ENCODE peak calls at places on chromosomes 2 and 18, in ten cellular contexts. One of them, this sample, is unnamed.

GRCh38 chr18:46469186-46469915 is 187.7 kb downstream of the LOXHD1 start:
- DNase-seq in mesothelial cell of epicardium: no peak
- DNase-seq in upper lobe of right lung: no peak
- DNase-seq in activated T-helper 1 cell treated with anti-CD3 and anti-CD28 coated beads, Interleukin-2, amount 50 U/mL, for 16 hours: no peak
- DNase-seq in HEK293T: no peak
- DNase-seq in cardiac muscle cell: peak
- DNase-seq in SIG-M5: no peak
- DNase-seq in PC-3: peak
- DNase-seq in GM13977: no peak
- DNase-seq in stimulated activated CD8-positive, alpha-beta memory T cell treated with anti-CD3 and anti-CD28 coated beads, Interleukin-15, amount 100 ng/mL, for 4 hours: no peak
- DNase-seq in this sample: peak

GRCh38 chr2:129396980-129397599 is 582.4 kb upstream of the RAB6C start:
- DNase-seq in mesothelial cell of epicardium: no peak
- DNase-seq in upper lobe of right lung: no peak
- DNase-seq in activated T-helper 1 cell treated with anti-CD3 and anti-CD28 coated beads, Interleukin-2, amount 50 U/mL, for 16 hours: no peak
- DNase-seq in HEK293T: peak
- DNase-seq in cardiac muscle cell: peak
- DNase-seq in SIG-M5: no peak
- DNase-seq in PC-3: peak
- DNase-seq in GM13977: peak
- DNase-seq in stimulated activated CD8-positive, alpha-beta memory T cell treated with anti-CD3 and anti-CD28 coated beads, Interleukin-15, amount 100 ng/mL, for 4 hours: no peak
- DNase-seq in this sample: no peak

GRCh38 chr2:38835015-38835601 is 40.6 kb downstream of the DHX57 start:
- DNase-seq in mesothelial cell of epicardium: no peak
- DNase-seq in upper lobe of right lung: no peak
- DNase-seq in activated T-helper 1 cell treated with anti-CD3 and anti-CD28 coated beads, Interleukin-2, amount 50 U/mL, for 16 hours: no peak
- DNase-seq in HEK293T: no peak
- DNase-seq in cardiac muscle cell: peak
- DNase-seq in SIG-M5: no peak
- DNase-seq in PC-3: peak
- DNase-seq in GM13977: no peak
- DNase-seq in stimulated activated CD8-positive, alpha-beta memory T cell treated with anti-CD3 and anti-CD28 coated beads, Interleukin-15, amount 100 ng/mL, for 4 hours: no peak
- DNase-seq in this sample: no peak

GRCh38 chr2:25831744-25832449 is 46.4 kb downstream of the ASXL2 start:
- DNase-seq in mesothelial cell of epicardium: no peak
- DNase-seq in upper lobe of right lung: no peak
- DNase-seq in activated T-helper 1 cell treated with anti-CD3 and anti-CD28 coated beads, Interleukin-2, amount 50 U/mL, for 16 hours: no peak
- DNase-seq in HEK293T: no peak
- DNase-seq in cardiac muscle cell: no peak
- DNase-seq in SIG-M5: no peak
- DNase-seq in PC-3: no peak
- DNase-seq in GM13977: no peak
- DNase-seq in stimulated activated CD8-positive, alpha-beta memory T cell treated with anti-CD3 and anti-CD28 coated beads, Interleukin-15, amount 100 ng/mL, for 4 hours: no peak
- DNase-seq in this sample: no peak

GRCh38 chr18:3814840-3815239 is 364.9 kb downstream of the TGIF1 start:
- DNase-seq in mesothelial cell of epicardium: no peak
- DNase-seq in upper lobe of right lung: no peak
- DNase-seq in activated T-helper 1 cell treated with anti-CD3 and anti-CD28 coated beads, Interleukin-2, amount 50 U/mL, for 16 hours: no peak
- DNase-seq in HEK293T: no peak
- DNase-seq in cardiac muscle cell: no peak
- DNase-seq in SIG-M5: no peak
- DNase-seq in PC-3: peak
- DNase-seq in GM13977: no peak
- DNase-seq in stimulated activated CD8-positive, alpha-beta memory T cell treated with anti-CD3 and anti-CD28 coated beads, Interleukin-15, amount 100 ng/mL, for 4 hours: no peak
- DNase-seq in this sample: no peak

GRCh38 chr18:54479365-54479764 is 111.7 kb upstream of the DYNAP start:
- DNase-seq in mesothelial cell of epicardium: no peak
- DNase-seq in upper lobe of right lung: no peak
- DNase-seq in activated T-helper 1 cell treated with anti-CD3 and anti-CD28 coated beads, Interleukin-2, amount 50 U/mL, for 16 hours: no peak
- DNase-seq in HEK293T: no peak
- DNase-seq in cardiac muscle cell: no peak
- DNase-seq in SIG-M5: no peak
- DNase-seq in PC-3: no peak
- DNase-seq in GM13977: peak
- DNase-seq in stimulated activated CD8-positive, alpha-beta memory T cell treated with anti-CD3 and anti-CD28 coated beads, Interleukin-15, amount 100 ng/mL, for 4 hours: no peak
- DNase-seq in this sample: no peak

GRCh38 chr18:62018034-62018760 is 125.4 kb upstream of the RNF152 start:
- DNase-seq in mesothelial cell of epicardium: peak
- DNase-seq in upper lobe of right lung: no peak
- DNase-seq in activated T-helper 1 cell treated with anti-CD3 and anti-CD28 coated beads, Interleukin-2, amount 50 U/mL, for 16 hours: no peak
- DNase-seq in HEK293T: no peak
- DNase-seq in cardiac muscle cell: no peak
- DNase-seq in SIG-M5: no peak
- DNase-seq in PC-3: no peak
- DNase-seq in GM13977: no peak
- DNase-seq in stimulated activated CD8-positive, alpha-beta memory T cell treated with anti-CD3 and anti-CD28 coated beads, Interleukin-15, amount 100 ng/mL, for 4 hours: no peak
- DNase-seq in this sample: no peak

GRCh38 chr2:238439093-238439849 is 12.5 kb downstream of the ASB1 start:
- DNase-seq in mesothelial cell of epicardium: no peak
- DNase-seq in upper lobe of right lung: no peak
- DNase-seq in activated T-helper 1 cell treated with anti-CD3 and anti-CD28 coated beads, Interleukin-2, amount 50 U/mL, for 16 hours: peak
- DNase-seq in HEK293T: no peak
- DNase-seq in cardiac muscle cell: no peak
- DNase-seq in SIG-M5: no peak
- DNase-seq in PC-3: peak
- DNase-seq in GM13977: no peak
- DNase-seq in stimulated activated CD8-positive, alpha-beta memory T cell treated with anti-CD3 and anti-CD28 coated beads, Interleukin-15, amount 100 ng/mL, for 4 hours: peak
- DNase-seq in this sample: no peak

GRCh38 chr2:173231042-173231441 is 123.6 kb upstream of the CDCA7 start:
- DNase-seq in mesothelial cell of epicardium: no peak
- DNase-seq in upper lobe of right lung: peak
- DNase-seq in activated T-helper 1 cell treated with anti-CD3 and anti-CD28 coated beads, Interleukin-2, amount 50 U/mL, for 16 hours: no peak
- DNase-seq in HEK293T: no peak
- DNase-seq in cardiac muscle cell: peak
- DNase-seq in SIG-M5: no peak
- DNase-seq in PC-3: no peak
- DNase-seq in GM13977: no peak
- DNase-seq in stimulated activated CD8-positive, alpha-beta memory T cell treated with anti-CD3 and anti-CD28 coated beads, Interleukin-15, amount 100 ng/mL, for 4 hours: no peak
- DNase-seq in this sample: no peak

GRCh38 chr18:23967321-23968089 is 47.0 kb upstream of the TTC39C start:
- DNase-seq in mesothelial cell of epicardium: no peak
- DNase-seq in upper lobe of right lung: no peak
- DNase-seq in activated T-helper 1 cell treated with anti-CD3 and anti-CD28 coated beads, Interleukin-2, amount 50 U/mL, for 16 hours: no peak
- DNase-seq in HEK293T: no peak
- DNase-seq in cardiac muscle cell: no peak
- DNase-seq in SIG-M5: no peak
- DNase-seq in PC-3: no peak
- DNase-seq in GM13977: no peak
- DNase-seq in stimulated activated CD8-positive, alpha-beta memory T cell treated with anti-CD3 and anti-CD28 coated beads, Interleukin-15, amount 100 ng/mL, for 4 hours: no peak
- DNase-seq in this sample: no peak

GRCh38 chr18:26103579-26103978 is 13.2 kb upstream of the SS18 start:
- DNase-seq in mesothelial cell of epicardium: no peak
- DNase-seq in upper lobe of right lung: peak
- DNase-seq in activated T-helper 1 cell treated with anti-CD3 and anti-CD28 coated beads, Interleukin-2, amount 50 U/mL, for 16 hours: no peak
- DNase-seq in HEK293T: peak
- DNase-seq in cardiac muscle cell: no peak
- DNase-seq in SIG-M5: no peak
- DNase-seq in PC-3: peak
- DNase-seq in GM13977: no peak
- DNase-seq in stimulated activated CD8-positive, alpha-beta memory T cell treated with anti-CD3 and anti-CD28 coated beads, Interleukin-15, amount 100 ng/mL, for 4 hours: no peak
- DNase-seq in this sample: no peak

GRCh38 chr2:178363252-178363651 is 87.7 kb downstream of the PRKRA start:
- DNase-seq in mesothelial cell of epicardium: no peak
- DNase-seq in upper lobe of right lung: no peak
- DNase-seq in activated T-helper 1 cell treated with anti-CD3 and anti-CD28 coated beads, Interleukin-2, amount 50 U/mL, for 16 hours: no peak
- DNase-seq in HEK293T: no peak
- DNase-seq in cardiac muscle cell: no peak
- DNase-seq in SIG-M5: no peak
- DNase-seq in PC-3: peak
- DNase-seq in GM13977: no peak
- DNase-seq in stimulated activated CD8-positive, alpha-beta memory T cell treated with anti-CD3 and anti-CD28 coated beads, Interleukin-15, amount 100 ng/mL, for 4 hours: no peak
- DNase-seq in this sample: peak

GRCh38 chr2:26584656-26585055 is 56.5 kb downstream of the CIB4 start:
- DNase-seq in mesothelial cell of epicardium: no peak
- DNase-seq in upper lobe of right lung: peak
- DNase-seq in activated T-helper 1 cell treated with anti-CD3 and anti-CD28 coated beads, Interleukin-2, amount 50 U/mL, for 16 hours: no peak
- DNase-seq in HEK293T: no peak
- DNase-seq in cardiac muscle cell: no peak
- DNase-seq in SIG-M5: no peak
- DNase-seq in PC-3: no peak
- DNase-seq in GM13977: no peak
- DNase-seq in stimulated activated CD8-positive, alpha-beta memory T cell treated with anti-CD3 and anti-CD28 coated beads, Interleukin-15, amount 100 ng/mL, for 4 hours: no peak
- DNase-seq in this sample: no peak

GRCh38 chr2:129400825-129401224 is 578.6 kb upstream of the RAB6C start:
- DNase-seq in mesothelial cell of epicardium: no peak
- DNase-seq in upper lobe of right lung: no peak
- DNase-seq in activated T-helper 1 cell treated with anti-CD3 and anti-CD28 coated beads, Interleukin-2, amount 50 U/mL, for 16 hours: no peak
- DNase-seq in HEK293T: no peak
- DNase-seq in cardiac muscle cell: peak
- DNase-seq in SIG-M5: no peak
- DNase-seq in PC-3: no peak
- DNase-seq in GM13977: no peak
- DNase-seq in stimulated activated CD8-positive, alpha-beta memory T cell treated with anti-CD3 and anti-CD28 coated beads, Interleukin-15, amount 100 ng/mL, for 4 hours: no peak
- DNase-seq in this sample: no peak

GRCh38 chr2:175855794-175856453 is 146.1 kb downstream of the LNPK start:
- DNase-seq in mesothelial cell of epicardium: no peak
- DNase-seq in upper lobe of right lung: no peak
- DNase-seq in activated T-helper 1 cell treated with anti-CD3 and anti-CD28 coated beads, Interleukin-2, amount 50 U/mL, for 16 hours: no peak
- DNase-seq in HEK293T: no peak
- DNase-seq in cardiac muscle cell: peak
- DNase-seq in SIG-M5: no peak
- DNase-seq in PC-3: peak
- DNase-seq in GM13977: no peak
- DNase-seq in stimulated activated CD8-positive, alpha-beta memory T cell treated with anti-CD3 and anti-CD28 coated beads, Interleukin-15, amount 100 ng/mL, for 4 hours: no peak
- DNase-seq in this sample: no peak

GRCh38 chr2:128646091-128646490 is 327.4 kb upstream of the HS6ST1 start:
- DNase-seq in mesothelial cell of epicardium: peak
- DNase-seq in upper lobe of right lung: peak
- DNase-seq in activated T-helper 1 cell treated with anti-CD3 and anti-CD28 coated beads, Interleukin-2, amount 50 U/mL, for 16 hours: no peak
- DNase-seq in HEK293T: no peak
- DNase-seq in cardiac muscle cell: no peak
- DNase-seq in SIG-M5: no peak
- DNase-seq in PC-3: no peak
- DNase-seq in GM13977: no peak
- DNase-seq in stimulated activated CD8-positive, alpha-beta memory T cell treated with anti-CD3 and anti-CD28 coated beads, Interleukin-15, amount 100 ng/mL, for 4 hours: no peak
- DNase-seq in this sample: peak

GRCh38 chr2:118123561-118124232 is 35.4 kb downstream of the INSIG2 start:
- DNase-seq in mesothelial cell of epicardium: no peak
- DNase-seq in upper lobe of right lung: no peak
- DNase-seq in activated T-helper 1 cell treated with anti-CD3 and anti-CD28 coated beads, Interleukin-2, amount 50 U/mL, for 16 hours: no peak
- DNase-seq in HEK293T: no peak
- DNase-seq in cardiac muscle cell: no peak
- DNase-seq in SIG-M5: no peak
- DNase-seq in PC-3: peak
- DNase-seq in GM13977: no peak
- DNase-seq in stimulated activated CD8-positive, alpha-beta memory T cell treated with anti-CD3 and anti-CD28 coated beads, Interleukin-15, amount 100 ng/mL, for 4 hours: no peak
- DNase-seq in this sample: no peak

GRCh38 chr2:202023198-202023903 is 10.3 kb upstream of the FZD7 start:
- DNase-seq in mesothelial cell of epicardium: no peak
- DNase-seq in upper lobe of right lung: peak
- DNase-seq in activated T-helper 1 cell treated with anti-CD3 and anti-CD28 coated beads, Interleukin-2, amount 50 U/mL, for 16 hours: no peak
- DNase-seq in HEK293T: no peak
- DNase-seq in cardiac muscle cell: peak
- DNase-seq in SIG-M5: no peak
- DNase-seq in PC-3: no peak
- DNase-seq in GM13977: no peak
- DNase-seq in stimulated activated CD8-positive, alpha-beta memory T cell treated with anti-CD3 and anti-CD28 coated beads, Interleukin-15, amount 100 ng/mL, for 4 hours: no peak
- DNase-seq in this sample: no peak

GRCh38 chr2:177257471-177257870 is 7.1 kb downstream of the NFE2L2 start:
- DNase-seq in mesothelial cell of epicardium: no peak
- DNase-seq in upper lobe of right lung: no peak
- DNase-seq in activated T-helper 1 cell treated with anti-CD3 and anti-CD28 coated beads, Interleukin-2, amount 50 U/mL, for 16 hours: no peak
- DNase-seq in HEK293T: no peak
- DNase-seq in cardiac muscle cell: no peak
- DNase-seq in SIG-M5: no peak
- DNase-seq in PC-3: no peak
- DNase-seq in GM13977: no peak
- DNase-seq in stimulated activated CD8-positive, alpha-beta memory T cell treated with anti-CD3 and anti-CD28 coated beads, Interleukin-15, amount 100 ng/mL, for 4 hours: no peak
- DNase-seq in this sample: no peak

GRCh38 chr2:20177556-20178403 is 47.1 kb downstream of the SDC1 start:
- DNase-seq in mesothelial cell of epicardium: no peak
- DNase-seq in upper lobe of right lung: no peak
- DNase-seq in activated T-helper 1 cell treated with anti-CD3 and anti-CD28 coated beads, Interleukin-2, amount 50 U/mL, for 16 hours: no peak
- DNase-seq in HEK293T: no peak
- DNase-seq in cardiac muscle cell: no peak
- DNase-seq in SIG-M5: no peak
- DNase-seq in PC-3: no peak
- DNase-seq in GM13977: no peak
- DNase-seq in stimulated activated CD8-positive, alpha-beta memory T cell treated with anti-CD3 and anti-CD28 coated beads, Interleukin-15, amount 100 ng/mL, for 4 hours: no peak
- DNase-seq in this sample: no peak

GRCh38 chr2:119109823-119110222 is 48.7 kb downstream of the C1QL2 start:
- DNase-seq in mesothelial cell of epicardium: no peak
- DNase-seq in upper lobe of right lung: no peak
- DNase-seq in activated T-helper 1 cell treated with anti-CD3 and anti-CD28 coated beads, Interleukin-2, amount 50 U/mL, for 16 hours: no peak
- DNase-seq in HEK293T: no peak
- DNase-seq in cardiac muscle cell: no peak
- DNase-seq in SIG-M5: no peak
- DNase-seq in PC-3: no peak
- DNase-seq in GM13977: no peak
- DNase-seq in stimulated activated CD8-positive, alpha-beta memory T cell treated with anti-CD3 and anti-CD28 coated beads, Interleukin-15, amount 100 ng/mL, for 4 hours: no peak
- DNase-seq in this sample: no peak

GRCh38 chr18:22052405-22053105 is 116.8 kb upstream of the GATA6 start:
- DNase-seq in mesothelial cell of epicardium: no peak
- DNase-seq in upper lobe of right lung: no peak
- DNase-seq in activated T-helper 1 cell treated with anti-CD3 and anti-CD28 coated beads, Interleukin-2, amount 50 U/mL, for 16 hours: no peak
- DNase-seq in HEK293T: no peak
- DNase-seq in cardiac muscle cell: no peak
- DNase-seq in SIG-M5: no peak
- DNase-seq in PC-3: no peak
- DNase-seq in GM13977: no peak
- DNase-seq in stimulated activated CD8-positive, alpha-beta memory T cell treated with anti-CD3 and anti-CD28 coated beads, Interleukin-15, amount 100 ng/mL, for 4 hours: no peak
- DNase-seq in this sample: no peak

GRCh38 chr18:10386956-10387355 is 67.5 kb upstream of the APCDD1 start:
- DNase-seq in mesothelial cell of epicardium: no peak
- DNase-seq in upper lobe of right lung: no peak
- DNase-seq in activated T-helper 1 cell treated with anti-CD3 and anti-CD28 coated beads, Interleukin-2, amount 50 U/mL, for 16 hours: no peak
- DNase-seq in HEK293T: no peak
- DNase-seq in cardiac muscle cell: no peak
- DNase-seq in SIG-M5: no peak
- DNase-seq in PC-3: no peak
- DNase-seq in GM13977: no peak
- DNase-seq in stimulated activated CD8-positive, alpha-beta memory T cell treated with anti-CD3 and anti-CD28 coated beads, Interleukin-15, amount 100 ng/mL, for 4 hours: no peak
- DNase-seq in this sample: no peak